ENCODE peak calls at places on chromosomes 13 and 19, in six cellular contexts. T is cardiac muscle cell, D is right lobe of liver, W is heart right ventricle, P is GM23338, L is fibroblast of lung. M is an unnamed sample. For H3K4me1, the result is how much of the 10 kb centered on the place peaks cover.

GRCh38 chr13:109919715-109920375 is 133.5 kb upstream of the IRS2 start:
- DNase-seq in T (no peak), D (no peak), W (no peak), P (no peak), L (peak), M (no peak)

GRCh38 chr13:49418206-49418605 is 25.7 kb downstream of the CAB39L start:
- DNase-seq in T (no peak), D (no peak), W (no peak), P (no peak), L (no peak), M (no peak)

GRCh38 chr19:41995959-41996797 is 2.1 kb upstream of the ATP1A3 start:
- DNase-seq in T (no peak), D (no peak), W (no peak), P (peak), L (no peak), M (no peak)

GRCh38 chr19:535017-535835 is 3.7 kb downstream of the CDC34 start:
- DNase-seq in T (no peak), D (peak), W (no peak), P (no peak), L (no peak), M (no peak)

GRCh38 chr13:46317120-46317519 is 69.9 kb downstream of the RUBCNL start:
- DNase-seq in T (no peak), D (no peak), W (no peak), P (no peak), L (peak), M (no peak)

GRCh38 chr19:54518844-54519243 is 16.2 kb downstream of the LAIR2 start:
- DNase-seq in T (no peak), D (no peak), W (no peak), P (no peak), L (no peak), M (no peak)

GRCh38 chr13:92843549-92843948 is 383.1 kb upstream of the GPC6 start:
- DNase-seq in T (no peak), D (no peak), W (no peak), P (no peak), L (peak), M (no peak)

GRCh38 chr19:49712397-49712859 is 21.5 kb downstream of the CPT1C start:
- DNase-seq in T (no peak), D (no peak), W (peak), P (peak), L (peak), M (no peak)

GRCh38 chr13:44403720-44404063 is 30.1 kb downstream of the SERP2 start:
- DNase-seq in T (no peak), D (peak), W (no peak), P (peak), L (no peak), M (no peak)

GRCh38 chr13:80339578-80339840 is 1.4 kb downstream of the SPRY2 start:
- DNase-seq in T (no peak), D (no peak), W (no peak), P (peak), L (peak), M (no peak)

GRCh38 chr13:43143591-43143990 is 120.2 kb downstream of the DNAJC15 start:
- DNase-seq in T (no peak), D (no peak), W (no peak), P (no peak), L (no peak), M (no peak)

GRCh38 chr19:1237754-1238372 is at the start of gene CBARP:
- DNase-seq in T (peak), D (no peak), W (no peak), P (no peak), L (no peak), M (no peak)

GRCh38 chr13:50094615-50095293 is 79.5 kb downstream of the KCNRG start:
- DNase-seq in T (no peak), D (no peak), W (no peak), P (no peak), L (no peak), M (no peak)

GRCh38 chr19:17075860-17076538 is 422 bp downstream of the MYO9B start:
- DNase-seq in T (peak), D (peak), W (peak), P (peak), L (no peak), M (no peak)

GRCh38 chr13:31545616-31546015 is 193.7 kb upstream of the RXFP2 start:
- DNase-seq in T (no peak), D (no peak), W (no peak), P (no peak), L (no peak), M (no peak)

GRCh38 chr19:28061111-28061510 is 1151.8 kb downstream of the UQCRFS1 start:
- DNase-seq in T (no peak), D (no peak), W (no peak), P (no peak), L (no peak), M (no peak)

GRCh38 chr13:75480691-75481175 is 1.2 kb downstream of the TBC1D4 start:
- DNase-seq in T (peak), D (peak), W (peak), P (peak), L (peak), M (peak)

GRCh38 chr19:2887391-2887914 is 13.3 kb upstream of the ZNF57 start:
- DNase-seq in T (peak), D (no peak), W (no peak), P (peak), L (peak), M (peak)

GRCh38 chr19:8404391-8405151 is 8.5 kb upstream of the MARCHF2 start:
- DNase-seq in T (no peak), D (no peak), W (no peak), P (no peak), L (no peak), M (no peak)

GRCh38 chr19:35555301-35556005 is 8.0 kb downstream of the ATP4A start:
- DNase-seq in T (peak), D (no peak), W (no peak), P (peak), L (peak), M (no peak)

GRCh38 chr13:25276748-25277147 is 10.5 kb downstream of the MTMR6 start:
- DNase-seq in T (no peak), D (no peak), W (no peak), P (no peak), L (peak), M (no peak)

GRCh38 chr19:12676384-12676792 is 5.3 kb downstream of the DHPS start:
- DNase-seq in T (peak), D (peak), W (peak), P (peak), L (peak), M (peak)

GRCh38 chr19:6005321-6006069 is 27.6 kb upstream of the RANBP3 start:
- DNase-seq in T (no peak), D (no peak), W (no peak), P (no peak), L (no peak), M (no peak)

GRCh38 chr19:2333027-2333806 is 4.7 kb downstream of the SPPL2B start:
- DNase-seq in T (no peak), D (no peak), W (no peak), P (no peak), L (no peak), M (no peak)

GRCh38 chr13:43785681-43786471 is 896 bp downstream of the ENOX1 start:
- DNase-seq in T (peak), D (peak), W (peak), P (peak), L (peak), M (peak)

GRCh38 chr19:29680937-29681336 is 15.7 kb downstream of the PLEKHF1 start:
- DNase-seq in T (no peak), D (no peak), W (no peak), P (no peak), L (no peak), M (no peak)
- H3K4me1 ChIP-seq in T (under half), D (under half), W (half or more), P (under half), L (under half), M (half or more)

DNA sequence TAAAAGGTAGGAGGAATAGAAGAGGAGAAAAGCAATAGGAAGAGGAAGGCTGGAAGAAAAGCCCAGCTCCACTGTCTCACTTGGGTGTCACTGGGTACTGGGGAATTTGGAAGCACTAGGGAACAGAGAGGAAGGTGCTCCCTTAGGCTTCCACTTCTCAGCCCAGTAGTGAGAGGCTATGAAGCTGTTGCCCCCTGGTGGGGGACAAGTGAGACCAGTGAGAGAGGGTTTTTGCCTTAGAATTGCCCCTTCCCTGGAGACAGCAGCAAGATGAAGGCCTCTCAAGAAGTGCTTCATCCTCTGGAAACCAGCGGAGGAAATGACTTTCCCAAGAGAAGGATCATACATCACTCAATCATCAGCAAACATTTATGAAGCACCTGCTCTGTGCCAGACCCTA is 4.7 kb upstream of the ZNF606 start:
- DNase-seq in T (peak), D (no peak), W (no peak), P (peak), L (no peak), M (no peak)
- TF ChIP-seq CTCF in T (peak), D (no peak), W (no peak), P (peak), L (no peak), M (no peak)

DNA sequence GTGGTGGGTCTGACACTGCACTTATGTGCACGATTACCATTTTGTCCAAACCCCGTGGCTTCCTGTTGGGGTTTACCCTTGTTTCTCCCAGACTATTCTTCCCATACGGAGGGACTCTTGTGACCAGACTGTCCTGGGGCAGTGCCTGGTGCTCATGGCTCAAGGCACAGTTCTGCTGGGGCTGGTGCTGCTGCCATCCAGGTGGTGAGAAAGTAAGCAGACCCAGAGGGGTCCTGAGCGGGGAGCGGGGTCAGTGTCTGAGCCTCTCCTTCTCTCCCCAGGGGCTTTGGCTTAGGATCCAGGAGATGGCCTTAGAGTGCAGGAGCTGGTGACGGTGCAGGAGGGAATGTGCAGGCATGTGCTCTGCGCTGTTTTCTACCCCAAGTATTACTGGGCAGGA is 5.0 kb upstream of the SIGLEC9 start:
- DNase-seq in T (no peak), D (no peak), W (no peak), P (no peak), L (no peak), M (no peak)
- H3K4me1 ChIP-seq in T (under half), D (under half), W (under half), P (under half), L (under half), M (under half)

DNA sequence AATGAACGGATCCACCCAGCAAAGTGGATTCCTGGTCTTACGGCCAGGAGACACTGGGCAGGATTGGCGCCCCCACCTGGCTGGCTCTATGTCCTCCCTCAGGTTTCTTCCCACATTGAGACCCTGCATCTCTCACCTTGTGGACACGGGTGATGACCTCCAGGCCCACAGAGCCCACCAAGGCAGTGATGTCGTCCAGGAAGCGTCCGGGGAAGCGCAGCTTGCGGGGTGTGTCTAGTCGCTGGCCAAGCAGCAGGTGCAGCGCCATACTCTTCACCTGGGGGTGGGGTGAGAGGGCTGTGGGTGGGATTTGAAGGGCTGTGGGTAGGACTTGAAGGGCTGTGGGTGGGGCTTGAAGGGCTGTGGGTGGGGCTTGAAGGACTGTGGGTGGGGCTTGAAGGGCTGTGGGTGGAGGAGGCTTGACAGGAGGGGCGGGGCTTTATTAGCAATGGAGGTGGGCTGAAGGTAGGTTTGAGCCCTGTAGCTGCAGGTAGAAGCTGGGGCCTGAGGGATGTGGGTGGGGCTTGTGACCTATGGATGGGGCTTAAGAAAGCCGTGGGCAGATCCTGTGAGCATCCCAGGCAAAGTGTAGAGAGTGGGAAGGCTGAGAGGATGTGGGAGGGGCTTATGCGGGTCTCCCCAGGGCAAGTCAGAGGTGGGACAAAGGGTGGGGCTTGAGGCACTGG is 12.1 kb upstream of the ANGPTL8 start:
- DNase-seq in T (no peak), D (no peak), W (no peak), P (peak), L (no peak), M (no peak)
- TF ChIP-seq CTCF in T (no peak), D (peak), W (no peak), P (peak), L (no peak), M (no peak)

GRCh38 chr19:44753932-44754742 is 5.6 kb downstream of the BCL3 start:
- DNase-seq in T (peak), D (peak), W (peak), P (peak), L (peak), M (peak)

GRCh38 chr19:44755219-44755618 is 6.7 kb downstream of the BCL3 start:
- DNase-seq in T (no peak), D (no peak), W (no peak), P (no peak), L (no peak), M (no peak)

GRCh38 chr19:44753619-44753931 is 5.1 kb downstream of the BCL3 start:
- DNase-seq in T (no peak), D (no peak), W (no peak), P (no peak), L (no peak), M (no peak)

GRCh38 chr19:44756089-44756562 is 7.6 kb downstream of the BCL3 start:
- DNase-seq in T (no peak), D (peak), W (no peak), P (no peak), L (no peak), M (no peak)

GRCh38 chr19:44754743-44755066 is 6.2 kb downstream of the BCL3 start:
- DNase-seq in T (no peak), D (no peak), W (no peak), P (peak), L (no peak), M (no peak)
- H3K4me1 ChIP-seq in T (under half), D (half or more), W (half or more), P (under half), L (half or more), M (under half)

DNA sequence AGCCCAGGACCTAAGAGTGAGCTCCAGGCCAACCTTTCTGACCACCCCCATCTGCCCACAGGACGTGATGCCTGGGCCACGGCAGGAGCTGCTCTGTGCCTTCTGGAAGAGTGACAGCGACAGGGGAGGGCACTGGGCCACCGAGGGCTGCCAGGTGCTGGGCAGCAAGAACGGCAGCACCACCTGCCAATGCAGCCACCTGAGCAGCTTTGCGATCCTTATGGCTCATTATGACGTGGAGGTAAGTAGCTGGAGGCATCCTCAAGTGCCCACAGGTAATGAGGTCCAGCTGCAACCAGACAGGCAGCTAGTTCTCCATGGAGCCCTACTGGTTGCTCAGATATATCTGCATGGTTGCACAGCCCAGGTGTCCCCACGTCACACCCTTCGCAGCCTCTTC is 14.8 kb downstream of the DDX39A start:
- DNase-seq in T (no peak), D (no peak), W (no peak), P (no peak), L (no peak), M (no peak)
- TF ChIP-seq CTCF in T (no peak), D (no peak), W (no peak), P (no peak), L (no peak), M (no peak)

GRCh38 chr13:99206226-99206625 is 5.6 kb downstream of the UBAC2 start:
- DNase-seq in T (no peak), D (no peak), W (no peak), P (no peak), L (no peak), M (no peak)

GRCh38 chr13:99207511-99207910 is 6.9 kb downstream of the UBAC2 start:
- DNase-seq in T (no peak), D (no peak), W (no peak), P (no peak), L (no peak), M (no peak)

GRCh38 chr13:99205621-99206220 is 5.1 kb downstream of the UBAC2 start:
- DNase-seq in T (no peak), D (no peak), W (no peak), P (no peak), L (no peak), M (no peak)

GRCh38 chr13:99208185-99208584 is 7.5 kb downstream of the UBAC2 start:
- DNase-seq in T (no peak), D (no peak), W (no peak), P (no peak), L (no peak), M (no peak)

DNA sequence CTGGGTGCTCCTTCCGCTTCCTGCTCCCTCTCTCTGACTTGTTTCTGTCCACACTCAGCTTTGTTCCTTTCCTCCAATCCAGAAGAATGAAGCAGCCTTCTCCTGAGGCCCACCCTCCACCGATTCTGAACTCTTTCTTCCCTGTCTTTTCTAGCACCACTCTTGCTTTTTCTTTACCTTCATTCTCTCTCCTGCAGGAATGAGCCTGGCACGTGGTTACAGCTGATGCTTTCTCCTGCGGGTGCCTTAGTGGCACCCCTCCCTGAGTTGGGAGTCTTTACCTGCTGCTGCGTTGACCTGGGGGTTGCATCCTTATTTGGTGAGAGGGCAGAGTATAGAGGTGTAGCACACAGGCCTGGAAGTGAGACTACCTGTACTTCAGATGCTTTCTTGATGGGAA is 6.2 kb downstream of the UBAC2 start:
- DNase-seq in T (no peak), D (no peak), W (no peak), P (no peak), L (no peak), M (no peak)
- H3K4me1 ChIP-seq in T (under half), D (under half), W (under half), P (under half), L (under half), M (under half)